ENCODE peak calls at places on chromosome 13, in eight cellular contexts. One of them, this sample, is unnamed.

GRCh38 chr13:26562538-26562890 is 5.0 kb downstream of the WASF3 start:
- DNase-seq in lower lobe of right lung: no peak
- DNase-seq in M059J: peak; percentile 66
- DNase-seq in amniotic stem cell: no peak
- DNase-seq in HEK293T: no peak
- DNase-seq in stimulated activated CD4-positive, alpha-beta T cell treated with anti-CD3 and anti-CD28 coated beads, Interleukin-1b, Interleukin-23, amount 100 ng/mL, for 24 hours: no peak
- DNase-seq in CD4-positive, alpha-beta T cell: no peak
- DNase-seq in omental fat pad: no peak
- DNase-seq in this sample: no peak

GRCh38 chr13:75963318-75963717 is 327.2 kb downstream of the LMO7 start:
- DNase-seq in lower lobe of right lung: no peak
- DNase-seq in M059J: no peak
- DNase-seq in amniotic stem cell: no peak
- DNase-seq in HEK293T: no peak
- DNase-seq in stimulated activated CD4-positive, alpha-beta T cell treated with anti-CD3 and anti-CD28 coated beads, Interleukin-1b, Interleukin-23, amount 100 ng/mL, for 24 hours: no peak
- DNase-seq in CD4-positive, alpha-beta T cell: no peak
- DNase-seq in omental fat pad: no peak
- DNase-seq in this sample: no peak

GRCh38 chr13:98827449-98827848 is 75.0 kb upstream of the SLC15A1 start:
- DNase-seq in lower lobe of right lung: no peak
- DNase-seq in M059J: no peak
- DNase-seq in amniotic stem cell: no peak
- DNase-seq in HEK293T: no peak
- DNase-seq in stimulated activated CD4-positive, alpha-beta T cell treated with anti-CD3 and anti-CD28 coated beads, Interleukin-1b, Interleukin-23, amount 100 ng/mL, for 24 hours: no peak
- DNase-seq in CD4-positive, alpha-beta T cell: no peak
- DNase-seq in omental fat pad: no peak
- DNase-seq in this sample: no peak

GRCh38 chr13:46495066-46495465 is 57.9 kb upstream of the LRCH1 start:
- DNase-seq in lower lobe of right lung: no peak
- DNase-seq in M059J: no peak
- DNase-seq in amniotic stem cell: no peak
- DNase-seq in HEK293T: no peak
- DNase-seq in stimulated activated CD4-positive, alpha-beta T cell treated with anti-CD3 and anti-CD28 coated beads, Interleukin-1b, Interleukin-23, amount 100 ng/mL, for 24 hours: no peak
- DNase-seq in CD4-positive, alpha-beta T cell: no peak
- DNase-seq in omental fat pad: no peak
- DNase-seq in this sample: no peak

GRCh38 chr13:39259371-39259770 is 221.1 kb downstream of the NHLRC3 start:
- DNase-seq in lower lobe of right lung: no peak
- DNase-seq in M059J: no peak
- DNase-seq in amniotic stem cell: no peak
- DNase-seq in HEK293T: no peak
- DNase-seq in stimulated activated CD4-positive, alpha-beta T cell treated with anti-CD3 and anti-CD28 coated beads, Interleukin-1b, Interleukin-23, amount 100 ng/mL, for 24 hours: no peak
- DNase-seq in CD4-positive, alpha-beta T cell: no peak
- DNase-seq in omental fat pad: no peak
- DNase-seq in this sample: no peak

GRCh38 chr13:48400090-48400694 is 12.7 kb downstream of the LPAR6 start:
- DNase-seq in lower lobe of right lung: no peak
- DNase-seq in M059J: no peak
- DNase-seq in amniotic stem cell: no peak
- DNase-seq in HEK293T: no peak
- DNase-seq in stimulated activated CD4-positive, alpha-beta T cell treated with anti-CD3 and anti-CD28 coated beads, Interleukin-1b, Interleukin-23, amount 100 ng/mL, for 24 hours: no peak
- DNase-seq in CD4-positive, alpha-beta T cell: no peak
- DNase-seq in omental fat pad: no peak
- DNase-seq in this sample: no peak

GRCh38 chr13:23657056-23657455 is 86.8 kb downstream of the TNFRSF19 start:
- DNase-seq in lower lobe of right lung: no peak
- DNase-seq in M059J: no peak
- DNase-seq in amniotic stem cell: no peak
- DNase-seq in HEK293T: no peak
- DNase-seq in stimulated activated CD4-positive, alpha-beta T cell treated with anti-CD3 and anti-CD28 coated beads, Interleukin-1b, Interleukin-23, amount 100 ng/mL, for 24 hours: no peak
- DNase-seq in CD4-positive, alpha-beta T cell: no peak
- DNase-seq in omental fat pad: no peak
- DNase-seq in this sample: no peak

GRCh38 chr13:53411443-53411842 is 382.8 kb downstream of the OLFM4 start:
- DNase-seq in lower lobe of right lung: no peak
- DNase-seq in M059J: no peak
- DNase-seq in amniotic stem cell: no peak
- DNase-seq in HEK293T: no peak
- DNase-seq in stimulated activated CD4-positive, alpha-beta T cell treated with anti-CD3 and anti-CD28 coated beads, Interleukin-1b, Interleukin-23, amount 100 ng/mL, for 24 hours: no peak
- DNase-seq in CD4-positive, alpha-beta T cell: no peak
- DNase-seq in omental fat pad: no peak
- DNase-seq in this sample: no peak

GRCh38 chr13:99342723-99343315 is 35.6 kb upstream of the GPR183 start:
- DNase-seq in lower lobe of right lung: no peak
- DNase-seq in M059J: no peak
- DNase-seq in amniotic stem cell: no peak
- DNase-seq in HEK293T: no peak
- DNase-seq in stimulated activated CD4-positive, alpha-beta T cell treated with anti-CD3 and anti-CD28 coated beads, Interleukin-1b, Interleukin-23, amount 100 ng/mL, for 24 hours: no peak
- DNase-seq in CD4-positive, alpha-beta T cell: no peak
- DNase-seq in omental fat pad: no peak
- DNase-seq in this sample: no peak

GRCh38 chr13:25570185-25570584 is 198.4 kb downstream of the ATP8A2 start:
- DNase-seq in lower lobe of right lung: no peak
- DNase-seq in M059J: no peak
- DNase-seq in amniotic stem cell: no peak
- DNase-seq in HEK293T: no peak
- DNase-seq in stimulated activated CD4-positive, alpha-beta T cell treated with anti-CD3 and anti-CD28 coated beads, Interleukin-1b, Interleukin-23, amount 100 ng/mL, for 24 hours: no peak
- DNase-seq in CD4-positive, alpha-beta T cell: no peak
- DNase-seq in omental fat pad: no peak
- DNase-seq in this sample: no peak

GRCh38 chr13:74825170-74825948 is 656.6 kb downstream of the TBC1D4 start:
- DNase-seq in lower lobe of right lung: no peak
- DNase-seq in M059J: peak; percentile 79
- DNase-seq in amniotic stem cell: peak; percentile 4
- DNase-seq in HEK293T: no peak
- DNase-seq in stimulated activated CD4-positive, alpha-beta T cell treated with anti-CD3 and anti-CD28 coated beads, Interleukin-1b, Interleukin-23, amount 100 ng/mL, for 24 hours: no peak
- DNase-seq in CD4-positive, alpha-beta T cell: no peak
- DNase-seq in omental fat pad: no peak
- DNase-seq in this sample: no peak

GRCh38 chr13:44307255-44307654 is 66.4 kb upstream of the SERP2 start:
- DNase-seq in lower lobe of right lung: no peak
- DNase-seq in M059J: peak; percentile 25
- DNase-seq in amniotic stem cell: no peak
- DNase-seq in HEK293T: no peak
- DNase-seq in stimulated activated CD4-positive, alpha-beta T cell treated with anti-CD3 and anti-CD28 coated beads, Interleukin-1b, Interleukin-23, amount 100 ng/mL, for 24 hours: no peak
- DNase-seq in CD4-positive, alpha-beta T cell: no peak
- DNase-seq in omental fat pad: no peak
- DNase-seq in this sample: no peak

GRCh38 chr13:33236021-33236420 is 49.5 kb downstream of the STARD13 start:
- DNase-seq in lower lobe of right lung: no peak
- DNase-seq in M059J: peak; percentile 81
- DNase-seq in amniotic stem cell: peak; percentile 41
- DNase-seq in HEK293T: no peak
- DNase-seq in stimulated activated CD4-positive, alpha-beta T cell treated with anti-CD3 and anti-CD28 coated beads, Interleukin-1b, Interleukin-23, amount 100 ng/mL, for 24 hours: no peak
- DNase-seq in CD4-positive, alpha-beta T cell: no peak
- DNase-seq in omental fat pad: no peak
- DNase-seq in this sample: no peak

GRCh38 chr13:62879071-62879470 is 1463.4 kb upstream of the PCDH20 start:
- DNase-seq in lower lobe of right lung: no peak
- DNase-seq in M059J: peak; percentile 22
- DNase-seq in amniotic stem cell: peak; percentile 25
- DNase-seq in HEK293T: no peak
- DNase-seq in stimulated activated CD4-positive, alpha-beta T cell treated with anti-CD3 and anti-CD28 coated beads, Interleukin-1b, Interleukin-23, amount 100 ng/mL, for 24 hours: no peak
- DNase-seq in CD4-positive, alpha-beta T cell: no peak
- DNase-seq in omental fat pad: no peak
- DNase-seq in this sample: no peak

GRCh38 chr13:21548577-21548976 is 55.4 kb downstream of the MICU2 start:
- DNase-seq in lower lobe of right lung: no peak
- DNase-seq in M059J: no peak
- DNase-seq in amniotic stem cell: no peak
- DNase-seq in HEK293T: no peak
- DNase-seq in stimulated activated CD4-positive, alpha-beta T cell treated with anti-CD3 and anti-CD28 coated beads, Interleukin-1b, Interleukin-23, amount 100 ng/mL, for 24 hours: no peak
- DNase-seq in CD4-positive, alpha-beta T cell: no peak
- DNase-seq in omental fat pad: no peak
- DNase-seq in this sample: no peak

GRCh38 chr13:109734002-109734785 is 52.2 kb downstream of the IRS2 start:
- DNase-seq in lower lobe of right lung: no peak
- DNase-seq in M059J: no peak
- DNase-seq in amniotic stem cell: no peak
- DNase-seq in HEK293T: no peak
- DNase-seq in stimulated activated CD4-positive, alpha-beta T cell treated with anti-CD3 and anti-CD28 coated beads, Interleukin-1b, Interleukin-23, amount 100 ng/mL, for 24 hours: no peak
- DNase-seq in CD4-positive, alpha-beta T cell: no peak
- DNase-seq in omental fat pad: no peak
- DNase-seq in this sample: peak; percentile 20

GRCh38 chr13:98478134-98479129 is 98.5 kb downstream of the STK24 start:
- DNase-seq in lower lobe of right lung: no peak
- DNase-seq in M059J: peak; percentile 83
- DNase-seq in amniotic stem cell: no peak
- DNase-seq in HEK293T: no peak
- DNase-seq in stimulated activated CD4-positive, alpha-beta T cell treated with anti-CD3 and anti-CD28 coated beads, Interleukin-1b, Interleukin-23, amount 100 ng/mL, for 24 hours: no peak
- DNase-seq in CD4-positive, alpha-beta T cell: no peak
- DNase-seq in omental fat pad: no peak
- DNase-seq in this sample: no peak

GRCh38 chr13:27257648-27258253 is 6.4 kb downstream of the RPL21 start:
- DNase-seq in lower lobe of right lung: no peak
- DNase-seq in M059J: no peak
- DNase-seq in amniotic stem cell: no peak
- DNase-seq in HEK293T: no peak
- DNase-seq in stimulated activated CD4-positive, alpha-beta T cell treated with anti-CD3 and anti-CD28 coated beads, Interleukin-1b, Interleukin-23, amount 100 ng/mL, for 24 hours: no peak
- DNase-seq in CD4-positive, alpha-beta T cell: no peak
- DNase-seq in omental fat pad: no peak
- DNase-seq in this sample: no peak

GRCh38 chr13:43848250-43848649 is 31.3 kb downstream of the CCDC122 start:
- DNase-seq in lower lobe of right lung: no peak
- DNase-seq in M059J: peak; percentile 45
- DNase-seq in amniotic stem cell: no peak
- DNase-seq in HEK293T: no peak
- DNase-seq in stimulated activated CD4-positive, alpha-beta T cell treated with anti-CD3 and anti-CD28 coated beads, Interleukin-1b, Interleukin-23, amount 100 ng/mL, for 24 hours: no peak
- DNase-seq in CD4-positive, alpha-beta T cell: no peak
- DNase-seq in omental fat pad: no peak
- DNase-seq in this sample: no peak

GRCh38 chr13:98454389-98454881 is 122.5 kb downstream of the STK24 start:
- DNase-seq in lower lobe of right lung: no peak
- DNase-seq in M059J: peak; percentile 73
- DNase-seq in amniotic stem cell: peak; percentile 72
- DNase-seq in HEK293T: no peak
- DNase-seq in stimulated activated CD4-positive, alpha-beta T cell treated with anti-CD3 and anti-CD28 coated beads, Interleukin-1b, Interleukin-23, amount 100 ng/mL, for 24 hours: no peak
- DNase-seq in CD4-positive, alpha-beta T cell: no peak
- DNase-seq in omental fat pad: no peak
- DNase-seq in this sample: no peak

GRCh38 chr13:36094478-36094877 is 36.7 kb downstream of the DCLK1 start:
- DNase-seq in lower lobe of right lung: no peak
- DNase-seq in M059J: no peak
- DNase-seq in amniotic stem cell: no peak
- DNase-seq in HEK293T: no peak
- DNase-seq in stimulated activated CD4-positive, alpha-beta T cell treated with anti-CD3 and anti-CD28 coated beads, Interleukin-1b, Interleukin-23, amount 100 ng/mL, for 24 hours: no peak
- DNase-seq in CD4-positive, alpha-beta T cell: no peak
- DNase-seq in omental fat pad: no peak
- DNase-seq in this sample: no peak

GRCh38 chr13:34867590-34867989 is 74.5 kb upstream of the NBEA start:
- DNase-seq in lower lobe of right lung: no peak
- DNase-seq in M059J: peak; percentile 76
- DNase-seq in amniotic stem cell: peak; percentile 9
- DNase-seq in HEK293T: no peak
- DNase-seq in stimulated activated CD4-positive, alpha-beta T cell treated with anti-CD3 and anti-CD28 coated beads, Interleukin-1b, Interleukin-23, amount 100 ng/mL, for 24 hours: no peak
- DNase-seq in CD4-positive, alpha-beta T cell: no peak
- DNase-seq in omental fat pad: no peak
- DNase-seq in this sample: no peak

GRCh38 chr13:71712988-71713653 is 153.9 kb downstream of the DACH1 start:
- DNase-seq in lower lobe of right lung: no peak
- DNase-seq in M059J: peak; percentile 0
- DNase-seq in amniotic stem cell: no peak
- DNase-seq in HEK293T: peak; percentile 83
- DNase-seq in stimulated activated CD4-positive, alpha-beta T cell treated with anti-CD3 and anti-CD28 coated beads, Interleukin-1b, Interleukin-23, amount 100 ng/mL, for 24 hours: no peak
- DNase-seq in CD4-positive, alpha-beta T cell: no peak
- DNase-seq in omental fat pad: no peak
- DNase-seq in this sample: no peak